ENCODE peak calls at places on chromosome 7, in ten cellular contexts. R, C, Z, K, H, E, D, W, T and L are unnamed samples.

GRCh38 chr7:98913612-98914011 is 35.3 kb downstream of the TRRAP start:
- DNase-seq in R (peak), C (no peak), Z (no peak), K (no peak), H (no peak), E (no peak), D (no peak), W (no peak), T (no peak), L (no peak)

GRCh38 chr7:44838751-44839150 is 9.1 kb downstream of the H2AZ2 start:
- DNase-seq in R (no peak), C (no peak), Z (no peak), K (no peak), H (no peak), E (no peak), D (no peak), W (no peak), T (no peak), L (no peak)

GRCh38 chr7:4273566-4274230 is 408.4 kb upstream of the FOXK1 start:
- DNase-seq in R (no peak), C (no peak), Z (no peak), K (no peak), H (no peak), E (no peak), D (no peak), W (no peak), T (no peak), L (peak)

GRCh38 chr7:98459529-98459928 is 58.6 kb upstream of the BAIAP2L1 start:
- DNase-seq in R (no peak), C (no peak), Z (no peak), K (no peak), H (no peak), E (no peak), D (no peak), W (no peak), T (no peak), L (no peak)

GRCh38 chr7:134289423-134289822 is 27.3 kb downstream of the SLC35B4 start:
- DNase-seq in R (no peak), C (no peak), Z (no peak), K (no peak), H (no peak), E (no peak), D (no peak), W (no peak), T (no peak), L (no peak)

GRCh38 chr7:47792521-47793121 is 155.6 kb downstream of the PKD1L1 start:
- DNase-seq in R (peak), C (no peak), Z (no peak), K (no peak), H (peak), E (peak), D (peak), W (no peak), T (no peak), L (peak)

GRCh38 chr7:37248396-37248836 is 200.2 kb downstream of the ELMO1 start:
- DNase-seq in R (no peak), C (no peak), Z (no peak), K (no peak), H (peak), E (no peak), D (peak), W (no peak), T (no peak), L (no peak)

GRCh38 chr7:158011941-158012340 is 575.7 kb downstream of the PTPRN2 start:
- DNase-seq in R (no peak), C (no peak), Z (no peak), K (no peak), H (no peak), E (no peak), D (no peak), W (no peak), T (no peak), L (no peak)

GRCh38 chr7:2261611-2262010 is 19.6 kb downstream of the NUDT1 start:
- DNase-seq in R (no peak), C (no peak), Z (no peak), K (no peak), H (no peak), E (no peak), D (no peak), W (peak), T (no peak), L (no peak)

GRCh38 chr7:157117796-157118195 is 20.9 kb upstream of the UBE3C start:
- DNase-seq in R (no peak), C (no peak), Z (no peak), K (no peak), H (no peak), E (no peak), D (no peak), W (no peak), T (no peak), L (no peak)

GRCh38 chr7:128458956-128459355 is 3.3 kb downstream of the HILPDA start:
- DNase-seq in R (no peak), C (no peak), Z (no peak), K (no peak), H (no peak), E (peak), D (no peak), W (no peak), T (no peak), L (no peak)

GRCh38 chr7:114085313-114085591 is 166.4 kb upstream of the PPP1R3A start:
- DNase-seq in R (no peak), C (no peak), Z (no peak), K (no peak), H (no peak), E (no peak), D (no peak), W (no peak), T (no peak), L (no peak)

GRCh38 chr7:87567052-87567451 is 33.6 kb downstream of the ABCB1 start:
- DNase-seq in R (no peak), C (no peak), Z (no peak), K (no peak), H (no peak), E (no peak), D (no peak), W (no peak), T (no peak), L (no peak)

GRCh38 chr7:92875719-92876118 is 39.3 kb upstream of the CDK6 start:
- DNase-seq in R (no peak), C (no peak), Z (no peak), K (no peak), H (no peak), E (no peak), D (no peak), W (no peak), T (no peak), L (no peak)

GRCh38 chr7:6074612-6075380 is 43.6 kb downstream of the ANKRD61 start:
- DNase-seq in R (no peak), C (no peak), Z (no peak), K (no peak), H (no peak), E (no peak), D (peak), W (no peak), T (no peak), L (no peak)

GRCh38 chr7:69799048-69799697 is 200.9 kb downstream of the AUTS2 start:
- DNase-seq in R (no peak), C (no peak), Z (no peak), K (no peak), H (no peak), E (no peak), D (no peak), W (no peak), T (no peak), L (no peak)

GRCh38 chr7:113060100-113060499 is 26.5 kb downstream of the GPR85 start:
- DNase-seq in R (no peak), C (no peak), Z (no peak), K (no peak), H (no peak), E (no peak), D (no peak), W (no peak), T (no peak), L (no peak)

GRCh38 chr7:130486963-130487324 is 4.9 kb upstream of the MEST start:
- DNase-seq in R (peak), C (no peak), Z (no peak), K (no peak), H (no peak), E (no peak), D (no peak), W (no peak), T (no peak), L (no peak)

GRCh38 chr7:44145419-44145968 is 4.4 kb upstream of the MYL7 start:
- DNase-seq in R (no peak), C (no peak), Z (peak), K (peak), H (no peak), E (no peak), D (peak), W (no peak), T (no peak), L (no peak)

GRCh38 chr7:47067215-47067614 is 514.7 kb downstream of the TNS3 start:
- DNase-seq in R (no peak), C (no peak), Z (no peak), K (no peak), H (no peak), E (no peak), D (no peak), W (no peak), T (no peak), L (no peak)

GRCh38 chr7:69677054-69677847 is 79.0 kb downstream of the AUTS2 start:
- DNase-seq in R (peak), C (no peak), Z (no peak), K (no peak), H (no peak), E (peak), D (no peak), W (no peak), T (no peak), L (no peak)

GRCh38 chr7:115024276-115024675 is 102.4 kb downstream of the MDFIC start:
- DNase-seq in R (no peak), C (no peak), Z (no peak), K (no peak), H (no peak), E (no peak), D (no peak), W (no peak), T (no peak), L (no peak)

GRCh38 chr7:129768614-129769399 is 157.3 kb downstream of the NRF1 start:
- DNase-seq in R (no peak), C (no peak), Z (no peak), K (no peak), H (no peak), E (no peak), D (no peak), W (no peak), T (no peak), L (no peak)

GRCh38 chr7:128915841-128916642 is 5.5 kb upstream of the KCP start:
- DNase-seq in R (no peak), C (no peak), Z (no peak), K (no peak), H (no peak), E (no peak), D (no peak), W (peak), T (no peak), L (no peak)

GRCh38 chr7:145732521-145732920 is 384.1 kb upstream of the CNTNAP2 start:
- DNase-seq in R (no peak), C (no peak), Z (no peak), K (no peak), H (peak), E (no peak), D (no peak), W (no peak), T (no peak), L (no peak)

GRCh38 chr7:154842608-154843007 is 160.3 kb downstream of the PAXIP1 start:
- DNase-seq in R (no peak), C (no peak), Z (no peak), K (no peak), H (no peak), E (no peak), D (no peak), W (no peak), T (no peak), L (no peak)

GRCh38 chr7:88835147-88835728 is 39.7 kb upstream of the TEX47 start:
- DNase-seq in R (peak), C (no peak), Z (no peak), K (no peak), H (peak), E (peak), D (peak), W (no peak), T (no peak), L (no peak)

GRCh38 chr7:75992083-75992755 is 2.2 kb downstream of the TMEM120A start:
- DNase-seq in R (no peak), C (no peak), Z (no peak), K (no peak), H (no peak), E (no peak), D (no peak), W (no peak), T (no peak), L (no peak)